ENCODE peak calls at places on chromosome 9, in four cellular contexts. C is mesenteric fat pad, B is glutamatergic neuron, J is hippocampal formation. H is an unnamed sample.

GRCh38 chr9:14942037-14942436 is 31.8 kb upstream of the FREM1 start:
- DNase-seq in C (no peak), B (no peak), J (no peak), H (no peak)

GRCh38 chr9:128026255-128027165 is 40.6 kb downstream of the NAIF1 start:
- DNase-seq in C (no peak), B (no peak), J (no peak), H (no peak)

GRCh38 chr9:132575005-132575609 is 7.3 kb upstream of the BARHL1 start:
- DNase-seq in C (no peak), B (peak), J (peak), H (no peak)

GRCh38 chr9:128072144-128073021 is 4.4 kb downstream of the SLC25A25 start:
- DNase-seq in C (no peak), B (no peak), J (peak), H (no peak)

GRCh38 chr9:132673355-132673754 is 3.1 kb downstream of the GTF3C4 start:
- DNase-seq in C (no peak), B (no peak), J (no peak), H (no peak)

GRCh38 chr9:117687532-117687931 is 16.7 kb upstream of the TLR4 start:
- DNase-seq in C (no peak), B (no peak), J (no peak), H (no peak)

GRCh38 chr9:98775831-98776441 is 20.4 kb downstream of the ANKS6 start:
- DNase-seq in C (peak), B (peak), J (no peak), H (no peak)

GRCh38 chr9:17063535-17064135 is 71.2 kb upstream of the CNTLN start:
- DNase-seq in C (no peak), B (no peak), J (no peak), H (no peak)

GRCh38 chr9:104863180-104863883 is 64.6 kb downstream of the ABCA1 start:
- DNase-seq in C (no peak), B (no peak), J (peak), H (no peak)

GRCh38 chr9:93683331-93684134 is 107.1 kb downstream of the PHF2 start:
- DNase-seq in C (peak), B (no peak), J (no peak), H (peak)

GRCh38 chr9:89837911-89838310 is 233.1 kb downstream of the GADD45G start:
- DNase-seq in C (no peak), B (no peak), J (no peak), H (no peak)

GRCh38 chr9:129002989-129003388 is 25.1 kb downstream of the SH3GLB2 start:
- DNase-seq in C (no peak), B (no peak), J (no peak), H (no peak)

GRCh38 chr9:115883467-115884329 is 269.9 kb upstream of the PAPPA start:
- DNase-seq in C (no peak), B (peak), J (no peak), H (no peak)

GRCh38 chr9:26748449-26749058 is 144.0 kb downstream of the CAAP1 start:
- DNase-seq in C (no peak), B (no peak), J (no peak), H (no peak)

GRCh38 chr9:99357575-99357974 is 135.5 kb downstream of the SEC61B start:
- DNase-seq in C (no peak), B (no peak), J (no peak), H (no peak)

GRCh38 chr9:18296702-18297531 is 177.0 kb upstream of the ADAMTSL1 start:
- DNase-seq in C (no peak), B (no peak), J (no peak), H (no peak)

GRCh38 chr9:133126697-133127339 is 5.8 kb upstream of the RALGDS start:
- DNase-seq in C (no peak), B (no peak), J (no peak), H (no peak)

GRCh38 chr9:73380411-73380810 is 228.7 kb downstream of the ANXA1 start:
- DNase-seq in C (peak), B (no peak), J (no peak), H (no peak)

GRCh38 chr9:85414399-85414798 is 327.4 kb downstream of the AGTPBP1 start:
- DNase-seq in C (no peak), B (no peak), J (no peak), H (no peak)

GRCh38 chr9:4665357-4665756 is 923 bp downstream of the SPATA6L start:
- DNase-seq in C (no peak), B (no peak), J (no peak), H (no peak)

GRCh38 chr9:6852243-6852963 is 94.6 kb downstream of the KDM4C start:
- DNase-seq in C (no peak), B (no peak), J (no peak), H (no peak)

H was measured in vagina.